ENCODE peak calls at places on chromosomes 11 and 22, in seven cellular contexts. One of them, this sample, is unnamed.

GRCh38 chr11:107858217-107859070 is at the start of gene SLC35F2:
- DNase-seq in CD4-positive, alpha-beta memory T cell: peak
- DNase-seq in hepatocyte: peak
- DNase-seq in fibroblast of pulmonary artery: peak
- DNase-seq in lower leg skin: peak
- DNase-seq in body of pancreas: peak
- DNase-seq in left ventricle myocardium inferior: peak
- DNase-seq in this sample: peak

GRCh38 chr11:8234910-8235309 is 28.8 kb downstream of the LMO1 start:
- DNase-seq in CD4-positive, alpha-beta memory T cell: no peak
- DNase-seq in hepatocyte: no peak
- DNase-seq in fibroblast of pulmonary artery: no peak
- DNase-seq in lower leg skin: no peak
- DNase-seq in body of pancreas: no peak
- DNase-seq in left ventricle myocardium inferior: no peak
- DNase-seq in this sample: no peak

GRCh38 chr22:49699928-49700498 is 127.7 kb downstream of the BRD1 start:
- DNase-seq in CD4-positive, alpha-beta memory T cell: no peak
- DNase-seq in hepatocyte: no peak
- DNase-seq in fibroblast of pulmonary artery: no peak
- DNase-seq in lower leg skin: no peak
- DNase-seq in body of pancreas: no peak
- DNase-seq in left ventricle myocardium inferior: no peak
- DNase-seq in this sample: no peak

GRCh38 chr22:33889748-33890147 is 30.5 kb downstream of the LARGE1 start:
- DNase-seq in CD4-positive, alpha-beta memory T cell: no peak
- DNase-seq in hepatocyte: no peak
- DNase-seq in fibroblast of pulmonary artery: no peak
- DNase-seq in lower leg skin: no peak
- DNase-seq in body of pancreas: no peak
- DNase-seq in left ventricle myocardium inferior: no peak
- DNase-seq in this sample: no peak

GRCh38 chr22:39428597-39429071 is 28.2 kb upstream of the MGAT3 start:
- DNase-seq in CD4-positive, alpha-beta memory T cell: no peak
- DNase-seq in hepatocyte: peak
- DNase-seq in fibroblast of pulmonary artery: no peak
- DNase-seq in lower leg skin: no peak
- DNase-seq in body of pancreas: no peak
- DNase-seq in left ventricle myocardium inferior: no peak
- DNase-seq in this sample: no peak

GRCh38 chr11:23957309-23957708 is 539.5 kb upstream of the LUZP2 start:
- DNase-seq in CD4-positive, alpha-beta memory T cell: no peak
- DNase-seq in hepatocyte: no peak
- DNase-seq in fibroblast of pulmonary artery: peak
- DNase-seq in lower leg skin: no peak
- DNase-seq in body of pancreas: no peak
- DNase-seq in left ventricle myocardium inferior: no peak
- DNase-seq in this sample: no peak

GRCh38 chr11:8871283-8871775 is 39.7 kb upstream of the AKIP1 start:
- DNase-seq in CD4-positive, alpha-beta memory T cell: no peak
- DNase-seq in hepatocyte: peak
- DNase-seq in fibroblast of pulmonary artery: peak
- DNase-seq in lower leg skin: peak
- DNase-seq in body of pancreas: peak
- DNase-seq in left ventricle myocardium inferior: peak
- DNase-seq in this sample: no peak

GRCh38 chr11:80007616-80008015 is 566.8 kb upstream of the TENM4 start:
- DNase-seq in CD4-positive, alpha-beta memory T cell: no peak
- DNase-seq in hepatocyte: no peak
- DNase-seq in fibroblast of pulmonary artery: no peak
- DNase-seq in lower leg skin: no peak
- DNase-seq in body of pancreas: no peak
- DNase-seq in left ventricle myocardium inferior: no peak
- DNase-seq in this sample: no peak

GRCh38 chr11:30445056-30445455 is 122.2 kb downstream of the ARL14EP start:
- DNase-seq in CD4-positive, alpha-beta memory T cell: no peak
- DNase-seq in hepatocyte: peak
- DNase-seq in fibroblast of pulmonary artery: no peak
- DNase-seq in lower leg skin: no peak
- DNase-seq in body of pancreas: no peak
- DNase-seq in left ventricle myocardium inferior: no peak
- DNase-seq in this sample: no peak

GRCh38 chr11:2198621-2199365 is 27.2 kb upstream of the TH start:
- DNase-seq in CD4-positive, alpha-beta memory T cell: no peak
- DNase-seq in hepatocyte: no peak
- DNase-seq in fibroblast of pulmonary artery: no peak
- DNase-seq in lower leg skin: no peak
- DNase-seq in body of pancreas: no peak
- DNase-seq in left ventricle myocardium inferior: no peak
- DNase-seq in this sample: no peak
- H3K4me3 ChIP-seq in CD4-positive, alpha-beta memory T cell: no peak
- H3K4me3 ChIP-seq in hepatocyte: no peak
- H3K4me3 ChIP-seq in fibroblast of pulmonary artery: no peak
- H3K4me3 ChIP-seq in lower leg skin: no peak
- H3K4me3 ChIP-seq in body of pancreas: no peak
- H3K4me3 ChIP-seq in left ventricle myocardium inferior: no peak
- H3K4me3 ChIP-seq in this sample: no peak

GRCh38 chr11:27718853-27719574 is 18.8 kb upstream of the BDNF start:
- DNase-seq in CD4-positive, alpha-beta memory T cell: no peak
- DNase-seq in hepatocyte: peak
- DNase-seq in fibroblast of pulmonary artery: peak
- DNase-seq in lower leg skin: no peak
- DNase-seq in body of pancreas: peak
- DNase-seq in left ventricle myocardium inferior: peak
- DNase-seq in this sample: no peak
- H3K4me3 ChIP-seq in CD4-positive, alpha-beta memory T cell: no peak
- H3K4me3 ChIP-seq in hepatocyte: peak
- H3K4me3 ChIP-seq in fibroblast of pulmonary artery: peak
- H3K4me3 ChIP-seq in lower leg skin: no peak
- H3K4me3 ChIP-seq in body of pancreas: peak
- H3K4me3 ChIP-seq in left ventricle myocardium inferior: peak
- H3K4me3 ChIP-seq in this sample: no peak

GRCh38 chr11:4863893-4864292 is 14.9 kb upstream of the OR51S1 start:
- DNase-seq in CD4-positive, alpha-beta memory T cell: no peak
- DNase-seq in hepatocyte: no peak
- DNase-seq in fibroblast of pulmonary artery: peak
- DNase-seq in lower leg skin: no peak
- DNase-seq in body of pancreas: no peak
- DNase-seq in left ventricle myocardium inferior: no peak
- DNase-seq in this sample: no peak
- H3K4me3 ChIP-seq in CD4-positive, alpha-beta memory T cell: no peak
- H3K4me3 ChIP-seq in hepatocyte: no peak
- H3K4me3 ChIP-seq in fibroblast of pulmonary artery: no peak
- H3K4me3 ChIP-seq in lower leg skin: no peak
- H3K4me3 ChIP-seq in body of pancreas: no peak
- H3K4me3 ChIP-seq in left ventricle myocardium inferior: no peak
- H3K4me3 ChIP-seq in this sample: no peak

GRCh38 chr11:10805741-10806140 is 3.0 kb downstream of the EIF4G2 start:
- DNase-seq in CD4-positive, alpha-beta memory T cell: no peak
- DNase-seq in hepatocyte: no peak
- DNase-seq in fibroblast of pulmonary artery: no peak
- DNase-seq in lower leg skin: no peak
- DNase-seq in body of pancreas: no peak
- DNase-seq in left ventricle myocardium inferior: no peak
- DNase-seq in this sample: no peak
- H3K4me3 ChIP-seq in CD4-positive, alpha-beta memory T cell: no peak
- H3K4me3 ChIP-seq in hepatocyte: no peak
- H3K4me3 ChIP-seq in fibroblast of pulmonary artery: peak
- H3K4me3 ChIP-seq in lower leg skin: no peak
- H3K4me3 ChIP-seq in body of pancreas: no peak
- H3K4me3 ChIP-seq in left ventricle myocardium inferior: peak
- H3K4me3 ChIP-seq in this sample: no peak

DNA sequence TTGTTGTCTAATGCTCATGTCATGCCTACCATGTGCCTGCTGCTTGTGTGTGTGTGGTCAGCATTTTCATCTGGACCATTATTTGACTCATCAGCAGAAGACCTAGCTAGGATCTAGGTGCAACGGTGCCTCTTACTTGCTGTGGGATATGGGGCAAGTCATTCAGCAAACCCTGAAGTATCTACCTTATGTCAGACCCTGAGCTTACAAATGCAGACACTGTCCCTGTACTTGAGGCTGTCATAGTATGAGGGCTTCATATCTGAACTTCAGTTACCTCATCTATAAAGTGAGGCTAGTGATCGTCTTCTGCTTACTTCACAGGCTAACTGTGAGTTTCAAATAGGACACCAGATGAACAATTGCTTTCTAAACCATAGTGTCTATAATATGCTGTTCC is 86.5 kb upstream of the MYO18B start:
- DNase-seq in CD4-positive, alpha-beta memory T cell: no peak
- DNase-seq in hepatocyte: no peak
- DNase-seq in fibroblast of pulmonary artery: no peak
- DNase-seq in lower leg skin: no peak
- DNase-seq in body of pancreas: no peak
- DNase-seq in left ventricle myocardium inferior: no peak
- DNase-seq in this sample: no peak
- H3K4me3 ChIP-seq in CD4-positive, alpha-beta memory T cell: no peak
- H3K4me3 ChIP-seq in hepatocyte: no peak
- H3K4me3 ChIP-seq in fibroblast of pulmonary artery: no peak
- H3K4me3 ChIP-seq in lower leg skin: no peak
- H3K4me3 ChIP-seq in body of pancreas: no peak
- H3K4me3 ChIP-seq in left ventricle myocardium inferior: no peak
- H3K4me3 ChIP-seq in this sample: no peak

This sample was measured in Jurkat, Clone E6-1.